ENCODE peak calls at places on chromosomes 2 and 18, in eight cellular contexts. O, U, F, G, E, N, A and Y are unnamed samples.

GRCh38 chr2:184769686-184770085 is 171.4 kb downstream of the ZNF804A start:
- DNase-seq in U (no peak), F (no peak), N (no peak), G (no peak), A (no peak), O (no peak), E (no peak), Y (no peak)

GRCh38 chr2:98868548-98869271 is 67.3 kb downstream of the CRACDL start:
- DNase-seq in A (no peak), U (no peak), G (no peak), F (no peak), O (no peak), N (no peak), E (no peak), Y (no peak)

GRCh38 chr18:79639072-79639829 is 40.4 kb upstream of the CTDP1 start:
- DNase-seq in E (no peak), O (no peak), F (no peak), G (no peak), U (no peak), A (no peak), N (no peak), Y (no peak)

GRCh38 chr2:106839849-106840595 is 45.9 kb downstream of the ST6GAL2 start:
- DNase-seq in N (no peak), G (peak), F (no peak), E (no peak), A (peak), O (peak), U (peak), Y (no peak)

GRCh38 chr2:237497820-237498128 is 10.7 kb downstream of the MLPH start:
- DNase-seq in G (no peak), U (no peak), A (no peak), O (no peak), E (no peak), F (no peak), N (no peak), Y (no peak)

GRCh38 chr2:30666307-30666874 is 140.9 kb downstream of the CAPN13 start:
- DNase-seq in O (no peak), A (no peak), G (peak), N (no peak), F (peak), U (peak), E (peak), Y (no peak)

GRCh38 chr2:207239754-207240494 is 74.2 kb upstream of the KLF7 start:
- DNase-seq in N (no peak), O (no peak), G (peak), A (no peak), F (no peak), E (peak), U (peak), Y (no peak)

GRCh38 chr2:187215576-187216240 is 232.3 kb downstream of the CALCRL start:
- DNase-seq in E (no peak), N (no peak), F (no peak), A (no peak), G (peak), U (peak), O (no peak), Y (no peak)

GRCh38 chr2:205590759-205591158 is 91.5 kb upstream of the NRP2 start:
- DNase-seq in G (peak), U (no peak), N (no peak), O (no peak), F (no peak), E (no peak), A (no peak), Y (no peak)

GRCh38 chr18:51091270-51091669 is 61.3 kb downstream of the SMAD4 start:
- DNase-seq in U (no peak), A (no peak), O (no peak), E (no peak), N (no peak), G (no peak), F (no peak), Y (no peak)

GRCh38 chr2:195359043-195359735 is 297.8 kb upstream of the SLC39A10 start:
- DNase-seq in G (no peak), O (no peak), E (no peak), F (no peak), A (no peak), N (no peak), U (no peak), Y (no peak)

GRCh38 chr2:73290049-73290839 is 3.1 kb downstream of the EGR4 start:
- DNase-seq in E (peak), F (peak), G (peak), O (no peak), A (peak), U (peak), N (no peak), Y (peak)

GRCh38 chr2:46366675-46367067 is 69.5 kb downstream of the EPAS1 start:
- DNase-seq in U (no peak), O (no peak), A (no peak), G (no peak), N (no peak), E (no peak), F (no peak), Y (no peak)

GRCh38 chr2:171226471-171226870 is 65.8 kb upstream of the TLK1 start:
- DNase-seq in N (no peak), A (no peak), G (no peak), E (no peak), O (no peak), F (no peak), U (no peak), Y (no peak)

GRCh38 chr18:49100226-49100968 is 149.6 kb upstream of the SMAD7 start:
- DNase-seq in O (no peak), G (no peak), E (peak), N (no peak), U (peak), F (no peak), A (no peak), Y (no peak)

GRCh38 chr2:98502556-98503335 is 58.1 kb downstream of the INPP4A start:
- DNase-seq in N (no peak), U (peak), A (no peak), G (peak), F (no peak), E (peak), O (no peak), Y (no peak)

GRCh38 chr2:107337209-107337898 is 451.4 kb upstream of the ST6GAL2 start:
- DNase-seq in U (peak), O (no peak), E (peak), F (no peak), G (peak), A (no peak), N (no peak), Y (no peak)

GRCh38 chr18:47254341-47254939 is 3.0 kb upstream of the SKOR2 start:
- DNase-seq in U (peak), E (peak), G (peak), O (no peak), A (peak), F (no peak), N (no peak), Y (no peak)

GRCh38 chr18:79961527-79962291 is 2.7 kb upstream of the HSBP1L1 start:
- DNase-seq in A (no peak), N (no peak), G (no peak), U (no peak), F (no peak), O (no peak), E (no peak), Y (no peak)

GRCh38 chr18:70705831-70706416 is 417.1 kb downstream of the SOCS6 start:
- DNase-seq in O (no peak), A (no peak), N (no peak), E (no peak), G (no peak), F (no peak), U (no peak), Y (no peak)

GRCh38 chr18:53909668-53910067 is 314.8 kb downstream of the MBD2 start:
- DNase-seq in G (peak), O (no peak), N (no peak), F (no peak), U (no peak), A (no peak), E (no peak), Y (peak)